ENCODE peak calls at places on chromosomes 7 and 10, in nine cellular contexts. Q is choroid plexus epithelial cell, L is AG04450, D is thoracic aorta, Z is colonic mucosa, N is Peyer's patch, K is SK-N-SH, G is GM12864, A is mammary epithelial cell. O is an unnamed sample.

GRCh38 chr7:157339777-157340677 is 3.2 kb downstream of the DNAJB6 start:
- DNase-seq in Q (peak; percentile 83), L (no peak), D (no peak), Z (peak; percentile 74), N (peak; percentile 64), K (peak; percentile 88), G (peak; percentile 51), A (peak; percentile 65), O (no peak)

GRCh38 chr10:5560844-5561703 is 36.3 kb downstream of the CALML3 start:
- DNase-seq in Q (no peak), L (no peak), D (no peak), Z (no peak), N (no peak), K (no peak), G (no peak), A (no peak), O (no peak)

GRCh38 chr7:102045681-102046372 is 228.4 kb downstream of the CUX1 start:
- DNase-seq in Q (no peak), L (no peak), D (no peak), Z (no peak), N (no peak), K (peak; percentile 64), G (no peak), A (no peak), O (no peak)

GRCh38 chr7:129315916-129316315 is 91.1 kb downstream of the AHCYL2 start:
- DNase-seq in Q (no peak), L (no peak), D (no peak), Z (no peak), N (no peak), K (no peak), G (no peak), A (peak; percentile 1), O (no peak)

GRCh38 chr7:70646551-70647248 is 485.2 kb upstream of the GALNT17 start:
- DNase-seq in Q (no peak), L (no peak), D (no peak), Z (no peak), N (no peak), K (peak; percentile 39), G (no peak), A (no peak), O (no peak)

GRCh38 chr7:158695726-158696452 is 8.7 kb downstream of the NCAPG2 start:
- DNase-seq in Q (peak; percentile 92), L (peak; percentile 52), D (no peak), Z (peak; percentile 75), N (peak; percentile 45), K (peak; percentile 62), G (peak; percentile 15), A (peak; percentile 30), O (no peak)

GRCh38 chr7:142327555-142327954 is 69.7 kb upstream of the PRSS58 start:
- DNase-seq in Q (no peak), L (no peak), D (no peak), Z (no peak), N (no peak), K (no peak), G (no peak), A (no peak), O (no peak)

GRCh38 chr10:93541402-93542357 is 24.8 kb upstream of the FFAR4 start:
- DNase-seq in Q (peak; percentile 54), L (no peak), D (no peak), Z (peak; percentile 75), N (no peak), K (peak; percentile 67), G (no peak), A (no peak), O (no peak)

GRCh38 chr7:156420496-156420895 is 220.1 kb upstream of the RNF32 start:
- DNase-seq in Q (no peak), L (no peak), D (no peak), Z (no peak), N (no peak), K (no peak), G (no peak), A (no peak), O (no peak)

GRCh38 chr7:117623606-117624005 is 143.8 kb downstream of the CFTR start:
- DNase-seq in Q (no peak), L (no peak), D (no peak), Z (no peak), N (no peak), K (no peak), G (no peak), A (no peak), O (no peak)

GRCh38 chr10:124482876-124483275 is 21.3 kb downstream of the LHPP start:
- DNase-seq in Q (no peak), L (no peak), D (no peak), Z (no peak), N (no peak), K (no peak), G (no peak), A (no peak), O (no peak)

GRCh38 chr10:124484016-124484415 is 22.4 kb downstream of the LHPP start:
- DNase-seq in Q (no peak), L (no peak), D (no peak), Z (no peak), N (no peak), K (no peak), G (no peak), A (no peak), O (no peak)

GRCh38 chr10:124480860-124481259 is 19.2 kb downstream of the LHPP start:
- DNase-seq in Q (no peak), L (no peak), D (no peak), Z (no peak), N (no peak), K (no peak), G (no peak), A (no peak), O (no peak)

GRCh38 chr10:124482401-124482800 is 20.8 kb downstream of the LHPP start:
- DNase-seq in Q (no peak), L (no peak), D (no peak), Z (no peak), N (no peak), K (no peak), G (no peak), A (no peak), O (no peak)

GRCh38 chr10:124481717-124482116 is 20.1 kb downstream of the LHPP start:
- DNase-seq in Q (no peak), L (no peak), D (no peak), Z (no peak), N (no peak), K (no peak), G (no peak), A (no peak), O (no peak)
- TF ChIP-seq CTCF in Q (no peak), L (no peak), D (no peak), Z (no peak), N (no peak), K (no peak), G (no peak), A (no peak), O (no peak)

DNA sequence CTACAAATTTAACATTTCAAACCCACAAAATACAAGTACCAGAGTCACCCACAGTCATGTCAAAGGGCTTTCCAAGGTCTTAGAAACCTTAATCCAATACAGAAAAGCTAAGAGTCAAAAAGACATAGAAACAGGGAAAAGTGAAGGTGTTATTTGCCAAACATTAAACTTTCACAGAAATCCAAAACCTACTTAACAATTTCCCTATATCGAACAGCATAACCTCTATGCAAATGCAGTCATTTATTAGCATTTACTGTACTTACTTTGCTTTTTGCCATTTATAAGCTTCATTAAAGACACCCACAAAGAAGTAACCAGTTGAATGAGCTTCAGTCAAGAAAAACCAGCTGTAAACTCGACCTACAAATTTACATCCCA is 1.6 kb downstream of the PANK1 start:
- DNase-seq in Q (no peak), L (no peak), D (no peak), Z (no peak), N (no peak), K (no peak), G (no peak), A (no peak), O (no peak)
- H3K4me3 ChIP-seq in Q (peak overlapping the region; percentile 69), L (peak overlapping the region; percentile 79), D (peak overlapping the region; percentile 78), Z (peak overlapping the region; percentile 89), N (peak overlapping the region; percentile 88), K (peak overlapping the region; percentile 75), G (peak overlapping the region; percentile 96), A (peak overlapping the region; percentile 60), O (peak overlapping the region; percentile 66)

GRCh38 chr7:132065973-132066611 is 509.7 kb upstream of the PODXL start:
- DNase-seq in Q (peak; percentile 27), L (no peak), D (no peak), Z (no peak), N (no peak), K (no peak), G (no peak), A (no peak), O (no peak)
- TF ChIP-seq CTCF in Q (no peak), L (no peak), D (no peak), Z (no peak), N (no peak), K (no peak), G (no peak), A (no peak), O (no peak)

GRCh38 chr10:118595064-118595420 is 406 bp downstream of the PRLHR start:
- DNase-seq in Q (no peak), L (no peak), D (no peak), Z (no peak), N (no peak), K (peak; percentile 27), G (no peak), A (no peak), O (no peak)
- H3K4me3 ChIP-seq in Q (no peak overlapping the region), L (no peak overlapping the region), D (no peak overlapping the region), Z (no peak overlapping the region), N (no peak overlapping the region), K (no peak overlapping the region), G (no peak overlapping the region), A (no peak overlapping the region), O (no peak overlapping the region)